ENCODE peak calls at places on chromosomes 3 and 15, in seven cellular contexts. One of them, this sample, is unnamed.

GRCh38 chr3:121943434-121943833 is 49.2 kb downstream of the SLC15A2 start:
- DNase-seq in body of pancreas: no peak
- DNase-seq in breast epithelium: no peak
- DNase-seq in Peyer's patch: no peak
- DNase-seq in suprapubic skin: no peak
- DNase-seq in right lobe of liver: no peak
- DNase-seq in HCT116: no peak
- DNase-seq in this sample: no peak

GRCh38 chr3:186121968-186122367 is 13.1 kb upstream of the ETV5 start:
- DNase-seq in HCT116: no peak
- DNase-seq in Peyer's patch: no peak
- DNase-seq in body of pancreas: peak
- DNase-seq in suprapubic skin: no peak
- DNase-seq in right lobe of liver: no peak
- DNase-seq in breast epithelium: no peak
- DNase-seq in this sample: no peak

GRCh38 chr15:95668201-95668600 is 662.3 kb upstream of the NR2F2 start:
- DNase-seq in right lobe of liver: no peak
- DNase-seq in body of pancreas: no peak
- DNase-seq in Peyer's patch: no peak
- DNase-seq in HCT116: no peak
- DNase-seq in suprapubic skin: no peak
- DNase-seq in breast epithelium: no peak
- DNase-seq in this sample: no peak

GRCh38 chr3:150975992-150976368 is 3.5 kb upstream of the CLRN1 start:
- DNase-seq in body of pancreas: no peak
- DNase-seq in Peyer's patch: no peak
- DNase-seq in HCT116: no peak
- DNase-seq in breast epithelium: no peak
- DNase-seq in right lobe of liver: no peak
- DNase-seq in suprapubic skin: no peak
- DNase-seq in this sample: no peak

GRCh38 chr3:195717416-195717815 is 3.4 kb upstream of the MUC20 start:
- DNase-seq in Peyer's patch: peak
- DNase-seq in body of pancreas: no peak
- DNase-seq in HCT116: no peak
- DNase-seq in breast epithelium: no peak
- DNase-seq in right lobe of liver: no peak
- DNase-seq in suprapubic skin: no peak
- DNase-seq in this sample: no peak

GRCh38 chr15:100889359-100890058 is 9.9 kb downstream of the ALDH1A3 start:
- DNase-seq in suprapubic skin: peak
- DNase-seq in right lobe of liver: no peak
- DNase-seq in Peyer's patch: no peak
- DNase-seq in breast epithelium: peak
- DNase-seq in HCT116: no peak
- DNase-seq in body of pancreas: peak
- DNase-seq in this sample: peak

GRCh38 chr3:145411605-145412004 is 749.4 kb downstream of the PLOD2 start:
- DNase-seq in body of pancreas: no peak
- DNase-seq in right lobe of liver: no peak
- DNase-seq in HCT116: no peak
- DNase-seq in suprapubic skin: no peak
- DNase-seq in breast epithelium: no peak
- DNase-seq in Peyer's patch: no peak
- DNase-seq in this sample: no peak

GRCh38 chr3:78410077-78410476 is 1357.7 kb downstream of the ROBO1 start:
- DNase-seq in suprapubic skin: no peak
- DNase-seq in body of pancreas: no peak
- DNase-seq in HCT116: no peak
- DNase-seq in breast epithelium: no peak
- DNase-seq in right lobe of liver: no peak
- DNase-seq in Peyer's patch: no peak
- DNase-seq in this sample: no peak

GRCh38 chr15:59976480-59976879 is 27.6 kb upstream of the FOXB1 start:
- DNase-seq in right lobe of liver: no peak
- DNase-seq in breast epithelium: no peak
- DNase-seq in HCT116: no peak
- DNase-seq in suprapubic skin: no peak
- DNase-seq in body of pancreas: peak
- DNase-seq in Peyer's patch: no peak
- DNase-seq in this sample: no peak

GRCh38 chr3:154668835-154669234 is 238.8 kb upstream of the GPR149 start:
- DNase-seq in suprapubic skin: no peak
- DNase-seq in right lobe of liver: no peak
- DNase-seq in Peyer's patch: no peak
- DNase-seq in HCT116: no peak
- DNase-seq in breast epithelium: no peak
- DNase-seq in body of pancreas: no peak
- DNase-seq in this sample: no peak

GRCh38 chr15:79858469-79858868 is 38.3 kb downstream of the MTHFS start:
- DNase-seq in HCT116: no peak
- DNase-seq in right lobe of liver: no peak
- DNase-seq in breast epithelium: no peak
- DNase-seq in Peyer's patch: no peak
- DNase-seq in body of pancreas: no peak
- DNase-seq in suprapubic skin: no peak
- DNase-seq in this sample: no peak
- TF ChIP-seq CTCF in HCT116: no peak
- TF ChIP-seq CTCF in right lobe of liver: peak
- TF ChIP-seq CTCF in breast epithelium: no peak
- TF ChIP-seq CTCF in Peyer's patch: no peak
- TF ChIP-seq CTCF in body of pancreas: no peak
- TF ChIP-seq CTCF in suprapubic skin: no peak
- TF ChIP-seq CTCF in this sample: no peak

GRCh38 chr3:187858711-187859110 is 113.4 kb upstream of the BCL6 start:
- DNase-seq in body of pancreas: no peak
- DNase-seq in breast epithelium: no peak
- DNase-seq in Peyer's patch: no peak
- DNase-seq in HCT116: no peak
- DNase-seq in suprapubic skin: no peak
- DNase-seq in right lobe of liver: no peak
- DNase-seq in this sample: no peak
- TF ChIP-seq POLR2A in body of pancreas: no peak
- TF ChIP-seq POLR2A in breast epithelium: no peak
- TF ChIP-seq POLR2A in Peyer's patch: no peak
- TF ChIP-seq POLR2A in HCT116: no peak
- TF ChIP-seq POLR2A in suprapubic skin: no peak
- TF ChIP-seq POLR2A in right lobe of liver: no peak
- TF ChIP-seq POLR2A in this sample: no peak

DNA sequence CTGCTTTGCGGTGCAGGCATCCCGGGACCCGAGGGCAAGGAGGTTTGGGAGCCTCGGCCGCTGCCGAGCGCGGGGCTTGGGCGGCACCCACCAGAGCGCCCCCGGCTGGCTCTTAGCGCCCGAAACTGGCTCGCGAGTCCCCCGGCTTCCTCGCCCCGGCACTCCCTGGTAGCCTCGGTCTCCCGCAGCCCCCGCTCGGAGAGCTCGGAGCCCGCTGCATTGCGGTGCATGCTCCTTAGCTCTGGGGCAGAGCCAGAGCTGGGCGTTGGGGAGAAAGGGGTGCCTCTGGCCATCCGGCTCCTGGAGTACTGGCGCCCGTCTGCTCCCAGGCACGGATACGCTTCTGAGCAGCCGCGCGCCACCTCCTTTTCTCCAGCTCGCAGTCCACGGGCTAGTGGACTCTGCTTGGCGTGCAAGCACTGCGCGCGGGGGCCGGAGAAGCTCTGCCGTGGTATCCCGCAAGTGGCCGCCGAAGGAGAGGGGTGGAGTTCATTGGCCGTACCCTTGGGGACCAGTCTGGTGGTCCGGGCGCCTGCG is 784 bp downstream of the EPHB1 start:
- DNase-seq in right lobe of liver: peak
- DNase-seq in suprapubic skin: no peak
- DNase-seq in Peyer's patch: no peak
- DNase-seq in body of pancreas: no peak
- DNase-seq in HCT116: no peak
- DNase-seq in breast epithelium: no peak
- DNase-seq in this sample: no peak
- H3K4me3 ChIP-seq in right lobe of liver: peak
- H3K4me3 ChIP-seq in suprapubic skin: peak
- H3K4me3 ChIP-seq in Peyer's patch: peak
- H3K4me3 ChIP-seq in body of pancreas: peak
- H3K4me3 ChIP-seq in HCT116: no peak
- H3K4me3 ChIP-seq in breast epithelium: peak
- H3K4me3 ChIP-seq in this sample: peak

GRCh38 chr15:77247116-77247515 is 172.8 kb downstream of the PEAK1 start:
- DNase-seq in suprapubic skin: no peak
- DNase-seq in right lobe of liver: no peak
- DNase-seq in Peyer's patch: no peak
- DNase-seq in HCT116: no peak
- DNase-seq in body of pancreas: no peak
- DNase-seq in breast epithelium: no peak
- DNase-seq in this sample: no peak
- TF ChIP-seq CTCF in suprapubic skin: no peak
- TF ChIP-seq CTCF in right lobe of liver: no peak
- TF ChIP-seq CTCF in Peyer's patch: no peak
- TF ChIP-seq CTCF in HCT116: no peak
- TF ChIP-seq CTCF in body of pancreas: no peak
- TF ChIP-seq CTCF in breast epithelium: no peak
- TF ChIP-seq CTCF in this sample: no peak

GRCh38 chr3:134373278-134373941 is 837 bp downstream of the AMOTL2 start:
- DNase-seq in right lobe of liver: peak
- DNase-seq in Peyer's patch: peak
- DNase-seq in suprapubic skin: peak
- DNase-seq in HCT116: no peak
- DNase-seq in breast epithelium: peak
- DNase-seq in body of pancreas: peak
- DNase-seq in this sample: peak
- TF ChIP-seq POLR2A in right lobe of liver: peak
- TF ChIP-seq POLR2A in Peyer's patch: peak
- TF ChIP-seq POLR2A in suprapubic skin: peak
- TF ChIP-seq POLR2A in HCT116: no peak
- TF ChIP-seq POLR2A in breast epithelium: peak
- TF ChIP-seq POLR2A in body of pancreas: peak
- TF ChIP-seq POLR2A in this sample: peak

DNA sequence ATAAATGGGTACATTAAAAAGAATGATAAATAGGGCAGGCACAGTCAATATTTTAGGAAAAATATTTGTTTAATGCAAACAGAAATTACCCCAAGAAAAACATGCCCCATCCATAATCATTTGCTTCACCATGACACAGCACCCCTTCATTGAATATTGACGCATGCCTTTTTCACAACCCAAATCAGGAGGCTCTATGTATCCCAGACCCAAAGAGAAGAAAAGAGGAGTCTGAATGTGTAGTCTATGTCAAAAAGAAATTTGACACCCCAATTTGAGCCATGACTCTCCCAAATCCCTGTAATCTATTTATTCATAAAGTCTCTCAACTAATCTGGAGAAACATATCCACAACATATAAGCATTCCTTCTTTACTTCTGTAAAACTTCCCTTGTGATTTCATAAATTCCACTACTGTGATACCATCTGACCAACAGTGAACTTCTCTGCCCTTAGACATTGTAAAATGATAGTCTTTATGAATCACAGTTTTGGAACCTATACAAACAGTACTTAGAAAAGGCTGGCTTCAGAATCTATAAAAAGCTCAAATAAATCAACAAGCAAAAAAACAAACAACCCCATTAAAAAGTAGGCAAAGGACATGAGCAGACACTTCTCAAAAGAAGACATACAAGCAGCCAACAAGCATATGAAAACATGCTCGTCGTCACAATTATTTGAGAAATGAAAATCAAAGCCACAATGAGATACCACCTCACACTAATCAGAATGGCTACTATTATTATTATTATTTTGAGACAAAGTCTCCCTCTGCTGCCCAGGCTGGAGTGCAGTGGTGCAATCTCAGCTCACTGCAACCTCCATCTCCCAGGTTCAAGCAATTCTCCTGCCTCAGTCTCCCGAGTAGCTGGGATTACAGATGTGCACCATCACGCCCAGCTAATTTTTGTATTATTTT is 53.4 kb upstream of the XRN1 start:
- DNase-seq in Peyer's patch: no peak
- DNase-seq in suprapubic skin: no peak
- DNase-seq in body of pancreas: no peak
- DNase-seq in breast epithelium: no peak
- DNase-seq in right lobe of liver: no peak
- DNase-seq in HCT116: no peak
- DNase-seq in this sample: no peak
- H3K4me3 ChIP-seq in Peyer's patch: no peak
- H3K4me3 ChIP-seq in suprapubic skin: no peak
- H3K4me3 ChIP-seq in body of pancreas: no peak
- H3K4me3 ChIP-seq in breast epithelium: no peak
- H3K4me3 ChIP-seq in right lobe of liver: no peak
- H3K4me3 ChIP-seq in HCT116: no peak
- H3K4me3 ChIP-seq in this sample: no peak

GRCh38 chr15:87628311-87628710 is 628.2 kb downstream of the NTRK3 start:
- DNase-seq in right lobe of liver: no peak
- DNase-seq in Peyer's patch: no peak
- DNase-seq in breast epithelium: no peak
- DNase-seq in HCT116: no peak
- DNase-seq in body of pancreas: no peak
- DNase-seq in suprapubic skin: no peak
- DNase-seq in this sample: no peak

GRCh38 chr15:87626835-87627234 is 629.7 kb downstream of the NTRK3 start:
- DNase-seq in Peyer's patch: no peak
- DNase-seq in HCT116: no peak
- DNase-seq in right lobe of liver: no peak
- DNase-seq in suprapubic skin: no peak
- DNase-seq in breast epithelium: no peak
- DNase-seq in body of pancreas: no peak
- DNase-seq in this sample: no peak

GRCh38 chr15:87620393-87620792 is 636.1 kb downstream of the NTRK3 start:
- DNase-seq in right lobe of liver: no peak
- DNase-seq in suprapubic skin: no peak
- DNase-seq in body of pancreas: no peak
- DNase-seq in breast epithelium: no peak
- DNase-seq in Peyer's patch: no peak
- DNase-seq in HCT116: no peak
- DNase-seq in this sample: no peak

GRCh38 chr15:87619161-87619960 is 637.2 kb downstream of the NTRK3 start:
- DNase-seq in breast epithelium: no peak
- DNase-seq in body of pancreas: no peak
- DNase-seq in HCT116: no peak
- DNase-seq in right lobe of liver: no peak
- DNase-seq in Peyer's patch: no peak
- DNase-seq in suprapubic skin: no peak
- DNase-seq in this sample: peak

GRCh38 chr15:87623832-87624231 is 632.7 kb downstream of the NTRK3 start:
- DNase-seq in body of pancreas: no peak
- DNase-seq in breast epithelium: no peak
- DNase-seq in right lobe of liver: no peak
- DNase-seq in HCT116: no peak
- DNase-seq in suprapubic skin: no peak
- DNase-seq in Peyer's patch: no peak
- DNase-seq in this sample: no peak
- TF ChIP-seq CTCF in body of pancreas: no peak
- TF ChIP-seq CTCF in breast epithelium: no peak
- TF ChIP-seq CTCF in right lobe of liver: no peak
- TF ChIP-seq CTCF in HCT116: no peak
- TF ChIP-seq CTCF in suprapubic skin: no peak
- TF ChIP-seq CTCF in Peyer's patch: no peak
- TF ChIP-seq CTCF in this sample: no peak

This sample was measured in uterus.